ENCODE peak calls at places on chromosomes 2 and 18, in ten cellular contexts. L is neural progenitor cell; I is breast epithelium; X is A549; Z is SJSA1; D is GM23338; Y is body of pancreas; U is GM23248; R is lung; Q is CD8-positive, alpha-beta memory T cell. A is an unnamed sample.

GRCh38 chr2:235553696-235554100 is 59.9 kb downstream of the AGAP1 start:
- DNase-seq in Q (no peak), Z (no peak), D (no peak), I (no peak), U (no peak), R (peak; percentile 43), X (no peak), L (no peak), Y (peak; percentile 50), A (no peak)

GRCh38 chr2:223764796-223765195 is 72.6 kb downstream of the AP1S3 start:
- DNase-seq in Q (no peak), R (no peak), D (no peak), X (no peak), I (no peak), U (no peak), Z (no peak), Y (no peak), L (no peak), A (no peak)

GRCh38 chr18:79522451-79523220 is 126.9 kb downstream of the NFATC1 start:
- DNase-seq in Y (no peak), I (peak; percentile 41), Q (peak; percentile 58), L (no peak), R (no peak), Z (no peak), D (no peak), X (no peak), U (no peak), A (no peak)

GRCh38 chr2:210752532-210752931 is 196.1 kb downstream of the CPS1 start:
- DNase-seq in I (no peak), L (no peak), Z (no peak), U (no peak), R (no peak), Q (no peak), X (no peak), Y (peak; percentile 51), D (no peak), A (no peak)

GRCh38 chr2:171531291-171531690 is 9.0 kb downstream of the CYBRD1 start:
- DNase-seq in R (no peak), D (no peak), Y (no peak), L (no peak), Z (peak; percentile 66), I (no peak), U (peak; percentile 80), X (no peak), Q (no peak), A (no peak)

GRCh38 chr2:229947544-229947943 is 25.2 kb downstream of the FBXO36 start:
- DNase-seq in U (no peak), R (no peak), D (no peak), Z (no peak), Y (no peak), L (no peak), Q (no peak), X (no peak), I (no peak), A (no peak)

GRCh38 chr2:109217362-109218086 is 88.5 kb downstream of the SH3RF3 start:
- DNase-seq in Z (peak; percentile 65), U (peak; percentile 77), D (no peak), R (no peak), L (no peak), Q (no peak), I (no peak), Y (no peak), X (no peak), A (no peak)

GRCh38 chr18:77133920-77134496 is 1.4 kb upstream of the MBP start:
- DNase-seq in R (no peak), Y (peak; percentile 35), U (peak; percentile 16), X (no peak), Z (no peak), I (no peak), D (no peak), Q (no peak), L (peak; percentile 40), A (no peak)

GRCh38 chr2:9201185-9201891 is 5.3 kb upstream of the ASAP2 start:
- DNase-seq in Q (no peak), I (no peak), X (no peak), L (no peak), Z (no peak), D (no peak), U (peak; percentile 91), R (no peak), Y (no peak), A (no peak)

GRCh38 chr2:64769392-64770044 is 115.8 kb upstream of the SERTAD2 start:
- DNase-seq in X (no peak), D (no peak), R (no peak), Y (no peak), Q (no peak), L (no peak), U (no peak), Z (no peak), I (no peak), A (no peak)

GRCh38 chr2:98833917-98834263 is 102.1 kb downstream of the CRACDL start:
- DNase-seq in R (no peak), D (no peak), X (no peak), Z (no peak), Y (no peak), U (no peak), Q (no peak), I (no peak), L (no peak), A (no peak)

GRCh38 chr2:164898475-164898874 is 56.9 kb downstream of the SLC38A11 start:
- DNase-seq in I (no peak), L (no peak), R (no peak), X (peak; percentile 10), Q (no peak), Z (no peak), D (no peak), U (peak; percentile 54), Y (no peak), A (no peak)
- H3K27ac ChIP-seq in I (no peak overlapping the region), L (no peak overlapping the region), R (no peak overlapping the region), X (peak overlapping the region; percentile 44), Q (no peak overlapping the region), Z (no peak overlapping the region), D (peak overlapping the region; percentile 55), U (no peak overlapping the region), Y (no peak overlapping the region), A (no peak overlapping the region)

GRCh38 chr2:30733829-30734520 is 73.3 kb downstream of the CAPN13 start:
- DNase-seq in U (no peak), Y (no peak), X (no peak), L (no peak), Z (no peak), D (no peak), R (no peak), I (no peak), Q (no peak), A (no peak)

GRCh38 chr2:30736461-30737325 is 70.6 kb downstream of the CAPN13 start:
- DNase-seq in Y (peak; percentile 76), D (no peak), X (no peak), R (no peak), Z (no peak), L (no peak), Q (no peak), I (no peak), U (no peak), A (no peak)

GRCh38 chr2:30737326-30737610 is 70.0 kb downstream of the CAPN13 start:
- DNase-seq in Z (no peak), Q (no peak), X (no peak), Y (no peak), I (no peak), U (no peak), D (no peak), R (no peak), L (no peak), A (no peak)

GRCh38 chr2:30741576-30741975 is 65.7 kb downstream of the CAPN13 start:
- DNase-seq in R (no peak), Z (no peak), D (no peak), X (no peak), I (no peak), Q (no peak), U (no peak), L (no peak), Y (no peak), A (no peak)

DNA sequence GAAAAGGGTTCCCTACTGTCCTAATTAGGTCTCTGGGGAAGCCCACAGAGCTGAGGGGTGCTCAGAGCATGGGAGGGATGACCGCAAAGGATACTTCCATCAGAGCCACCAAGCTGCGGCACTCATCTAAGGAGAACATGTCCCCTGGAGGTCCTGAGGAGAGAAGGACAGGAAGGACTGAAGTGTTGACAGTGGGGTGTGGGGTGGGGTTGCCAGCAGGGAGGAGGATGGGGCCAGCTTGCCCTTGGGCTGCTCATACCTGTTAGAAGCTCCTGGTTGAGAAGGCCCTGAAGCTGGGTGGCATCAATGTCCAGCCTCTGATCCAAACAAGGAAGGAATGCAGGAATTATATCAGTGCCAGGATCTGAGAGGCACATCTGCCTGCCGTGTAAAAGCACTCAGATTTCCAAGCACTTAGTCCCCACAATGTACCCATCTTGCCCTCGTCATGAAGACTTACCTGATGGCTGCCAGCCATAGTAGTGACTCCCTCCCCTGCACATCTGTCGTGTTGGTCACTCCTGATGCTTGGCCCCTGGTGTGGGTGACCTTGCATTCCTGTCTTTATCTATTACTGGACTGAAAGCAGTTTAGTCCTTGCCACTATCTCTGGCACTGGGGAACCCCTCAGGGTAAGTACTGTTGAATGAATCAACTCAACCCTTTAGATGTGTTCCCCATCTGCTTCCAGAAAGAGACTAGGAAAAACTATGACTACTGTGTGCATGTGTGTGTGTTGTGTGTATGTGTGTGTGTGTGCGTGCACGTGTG is 68.9 kb downstream of the CAPN13 start:
- DNase-seq in U (no peak), I (no peak), R (no peak), L (no peak), X (no peak), Y (no peak), Z (no peak), D (no peak), Q (no peak), A (no peak)
- H3K27ac ChIP-seq in U (no peak overlapping the region), I (no peak overlapping the region), R (no peak overlapping the region), L (no peak overlapping the region), X (no peak overlapping the region), Y (no peak overlapping the region), Z (no peak overlapping the region), D (no peak overlapping the region), Q (no peak overlapping the region), A (no peak overlapping the region)

GRCh38 chr2:162014751-162015150 is 59.3 kb downstream of the DPP4 start:
- DNase-seq in D (no peak), Z (no peak), Q (no peak), I (no peak), L (no peak), U (no peak), R (no peak), Y (no peak), X (no peak), A (no peak)
- H3K27ac ChIP-seq in D (no peak overlapping the region), Z (no peak overlapping the region), Q (no peak overlapping the region), I (no peak overlapping the region), L (no peak overlapping the region), U (no peak overlapping the region), R (no peak overlapping the region), Y (no peak overlapping the region), X (no peak overlapping the region), A (no peak overlapping the region)

DNA sequence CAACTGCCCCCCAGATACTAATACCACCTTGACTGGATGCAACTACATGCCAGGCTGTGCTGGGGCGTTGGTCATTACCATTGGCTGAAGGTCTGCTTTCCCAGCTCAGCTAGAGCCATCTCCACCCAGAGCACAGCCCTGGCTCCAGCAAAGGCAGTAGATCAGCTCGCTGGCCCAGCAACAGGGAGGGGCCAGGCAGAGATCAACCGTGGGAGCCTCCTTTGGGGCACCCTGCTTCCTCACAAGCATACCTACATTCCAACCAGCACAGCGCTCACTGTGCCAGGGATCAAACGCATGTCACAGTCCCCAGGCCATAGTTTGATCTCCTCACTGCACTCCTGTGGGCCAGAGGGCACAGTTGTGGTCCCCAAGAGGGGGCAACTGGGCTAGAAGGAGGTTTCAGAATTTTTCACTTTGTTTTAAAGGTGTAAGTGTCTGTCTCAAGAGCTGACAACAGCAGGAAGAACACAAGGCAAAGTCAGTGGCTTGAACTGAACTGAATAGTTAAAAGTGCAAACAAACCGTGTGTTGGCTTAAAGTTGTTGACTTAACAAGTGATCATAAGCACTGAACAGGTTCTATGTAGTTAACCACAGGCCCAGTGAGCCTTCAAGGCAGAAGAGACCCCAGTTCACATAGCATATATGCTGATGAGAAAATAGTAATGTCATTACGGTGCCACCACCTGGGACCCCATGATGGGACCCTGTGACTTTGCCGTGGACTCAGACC is 70.1 kb upstream of the BZW1 start:
- DNase-seq in Q (no peak), I (no peak), Y (peak; percentile 19), U (peak; percentile 14), D (peak; percentile 54), R (no peak), L (peak; percentile 14), X (no peak), Z (no peak), A (no peak)
- H3K27ac ChIP-seq in Q (no peak overlapping the region), I (peak overlapping the region; percentile 79), Y (no peak overlapping the region), U (peak overlapping the region; percentile 45), D (no peak overlapping the region), R (no peak overlapping the region), L (no peak overlapping the region), X (peak overlapping the region; percentile 48), Z (no peak overlapping the region), A (no peak overlapping the region)

A was measured in caudate nucleus.